ENCODE peak calls at places on chromosomes 3 and 15, in eight cellular contexts. D is stomach, T is HL-60, R is SK-N-SH, Y is GM12878, M is prostate gland, W is transverse colon, J is K562. Z is an unnamed sample.

GRCh38 chr15:42675021-42675420 is 61.9 kb downstream of the CDAN1 start:
- DNase-seq in D (no peak), T (no peak), R (no peak), Y (no peak), M (no peak), W (no peak), J (no peak), Z (no peak)

GRCh38 chr3:169060037-169060436 is 603.5 kb downstream of the MECOM start:
- DNase-seq in D (no peak), T (no peak), R (no peak), Y (no peak), M (no peak), W (no peak), J (no peak), Z (no peak)

GRCh38 chr15:42528970-42529369 is 19.6 kb downstream of the LRRC57 start:
- DNase-seq in D (no peak), T (no peak), R (no peak), Y (no peak), M (no peak), W (no peak), J (no peak), Z (no peak)

GRCh38 chr3:16484216-16484615 is 29.3 kb downstream of the RFTN1 start:
- DNase-seq in D (peak; percentile 40), T (no peak), R (no peak), Y (no peak), M (no peak), W (peak; percentile 42), J (no peak), Z (no peak)

GRCh38 chr3:33787328-33788009 is 11.0 kb upstream of the PDCD6IP start:
- DNase-seq in D (peak; percentile 61), T (peak; percentile 67), R (peak; percentile 64), Y (no peak), M (peak; percentile 79), W (peak; percentile 68), J (peak; percentile 88), Z (no peak)

GRCh38 chr15:75181780-75182179 is 19.9 kb upstream of the C15orf39 start:
- DNase-seq in D (no peak), T (no peak), R (no peak), Y (no peak), M (no peak), W (no peak), J (no peak), Z (no peak)

GRCh38 chr3:184604039-184604955 is 42.7 kb downstream of the EPHB3 start:
- DNase-seq in D (no peak), T (no peak), R (no peak), Y (no peak), M (no peak), W (no peak), J (no peak), Z (no peak)

GRCh38 chr3:160941885-160942494 is 163.2 kb downstream of the B3GALNT1 start:
- DNase-seq in D (peak; percentile 78), T (peak; percentile 62), R (peak; percentile 44), Y (peak; percentile 41), M (peak; percentile 69), W (peak; percentile 76), J (peak; percentile 75), Z (peak; percentile 78)

GRCh38 chr15:82919231-82919886 is 33.2 kb downstream of the HOMER2 start:
- DNase-seq in D (peak; percentile 91), T (no peak), R (no peak), Y (no peak), M (peak; percentile 92), W (peak; percentile 19), J (no peak), Z (peak; percentile 76)

GRCh38 chr3:34296779-34297178 is 498.3 kb downstream of the PDCD6IP start:
- DNase-seq in D (no peak), T (no peak), R (no peak), Y (no peak), M (no peak), W (no peak), J (no peak), Z (no peak)

GRCh38 chr3:105466072-105466471 is 99.4 kb downstream of the ALCAM start:
- DNase-seq in D (no peak), T (no peak), R (no peak), Y (no peak), M (no peak), W (no peak), J (no peak), Z (no peak)

GRCh38 chr3:99570061-99570460 is 68.3 kb upstream of the COL8A1 start:
- DNase-seq in D (no peak), T (no peak), R (no peak), Y (no peak), M (no peak), W (no peak), J (no peak), Z (no peak)

GRCh38 chr15:81419304-81419943 is 45.4 kb upstream of the TMC3 start:
- DNase-seq in D (no peak), T (no peak), R (no peak), Y (no peak), M (no peak), W (no peak), J (peak; percentile 13), Z (no peak)

GRCh38 chr3:195876297-195877031 is 31.9 kb downstream of the TNK2 start:
- DNase-seq in D (peak; percentile 81), T (no peak), R (no peak), Y (no peak), M (no peak), W (peak; percentile 92), J (peak; percentile 96), Z (no peak)

GRCh38 chr15:78387678-78388077 is 47.5 kb downstream of the CRABP1 start:
- DNase-seq in D (no peak), T (no peak), R (no peak), Y (no peak), M (no peak), W (no peak), J (no peak), Z (no peak)

GRCh38 chr15:58267026-58267425 is 128.8 kb downstream of the AQP9 start:
- DNase-seq in D (no peak), T (no peak), R (no peak), Y (no peak), M (no peak), W (no peak), J (no peak), Z (no peak)

GRCh38 chr3:151283907-151284461 is 5.6 kb upstream of the P2RY14 start:
- DNase-seq in D (peak; percentile 66), T (no peak), R (no peak), Y (no peak), M (peak; percentile 38), W (no peak), J (peak; percentile 16), Z (no peak)

GRCh38 chr3:127031046-127031810 is 48.3 kb downstream of the PLXNA1 start:
- DNase-seq in D (no peak), T (no peak), R (no peak), Y (no peak), M (no peak), W (no peak), J (no peak), Z (no peak)

GRCh38 chr3:170815340-170815739 is 54.7 kb downstream of the RPL22L1 start:
- DNase-seq in D (peak; percentile 62), T (no peak), R (no peak), Y (no peak), M (peak; percentile 47), W (peak; percentile 36), J (peak; percentile 88), Z (no peak)

GRCh38 chr3:182925330-182925943 is 54.9 kb downstream of the DCUN1D1 start:
- DNase-seq in D (no peak), T (no peak), R (no peak), Y (peak; percentile 92), M (no peak), W (peak; percentile 12), J (no peak), Z (no peak)

GRCh38 chr3:41026394-41027177 is 172.7 kb upstream of the CTNNB1 start:
- DNase-seq in D (no peak), T (no peak), R (peak; percentile 70), Y (no peak), M (no peak), W (peak; percentile 17), J (peak; percentile 93), Z (no peak)

GRCh38 chr15:100229181-100230163 is 112.3 kb downstream of the ADAMTS17 start:
- DNase-seq in D (no peak), T (no peak), R (no peak), Y (no peak), M (no peak), W (no peak), J (no peak), Z (peak; percentile 55)

GRCh38 chr3:63763156-63763555 is 55.9 kb upstream of the C3orf49 start:
- DNase-seq in D (no peak), T (no peak), R (no peak), Y (no peak), M (no peak), W (no peak), J (no peak), Z (no peak)

GRCh38 chr3:72303926-72304325 is 519.0 kb upstream of the PROK2 start:
- DNase-seq in D (no peak), T (no peak), R (peak; percentile 77), Y (no peak), M (no peak), W (no peak), J (no peak), Z (no peak)
- TF ChIP-seq POLR2AphosphoS5 in D (no peak), T (no peak), R (no peak), Y (no peak), M (no peak), W (no peak), J (no peak), Z (no peak)

GRCh38 chr3:194128202-194128907 is 7.6 kb upstream of the HES1 start:
- DNase-seq in D (no peak), T (no peak), R (no peak), Y (no peak), M (no peak), W (no peak), J (no peak), Z (no peak)
- TF ChIP-seq CTCF in D (no peak), T (no peak), R (no peak), Y (peak; percentile 20), M (no peak), W (no peak), J (no peak), Z (no peak)

GRCh38 chr15:72339777-72340177 is 19.8 kb upstream of the CELF6 start:
- DNase-seq in D (no peak), T (peak; percentile 43), R (peak; percentile 62), Y (no peak), M (no peak), W (no peak), J (peak; percentile 34), Z (no peak)
- TF ChIP-seq POLR2AphosphoS5 in D (peak; percentile 41), T (no peak), R (peak; percentile 23), Y (no peak), M (no peak), W (peak; percentile 71), J (no peak), Z (no peak)

DNA sequence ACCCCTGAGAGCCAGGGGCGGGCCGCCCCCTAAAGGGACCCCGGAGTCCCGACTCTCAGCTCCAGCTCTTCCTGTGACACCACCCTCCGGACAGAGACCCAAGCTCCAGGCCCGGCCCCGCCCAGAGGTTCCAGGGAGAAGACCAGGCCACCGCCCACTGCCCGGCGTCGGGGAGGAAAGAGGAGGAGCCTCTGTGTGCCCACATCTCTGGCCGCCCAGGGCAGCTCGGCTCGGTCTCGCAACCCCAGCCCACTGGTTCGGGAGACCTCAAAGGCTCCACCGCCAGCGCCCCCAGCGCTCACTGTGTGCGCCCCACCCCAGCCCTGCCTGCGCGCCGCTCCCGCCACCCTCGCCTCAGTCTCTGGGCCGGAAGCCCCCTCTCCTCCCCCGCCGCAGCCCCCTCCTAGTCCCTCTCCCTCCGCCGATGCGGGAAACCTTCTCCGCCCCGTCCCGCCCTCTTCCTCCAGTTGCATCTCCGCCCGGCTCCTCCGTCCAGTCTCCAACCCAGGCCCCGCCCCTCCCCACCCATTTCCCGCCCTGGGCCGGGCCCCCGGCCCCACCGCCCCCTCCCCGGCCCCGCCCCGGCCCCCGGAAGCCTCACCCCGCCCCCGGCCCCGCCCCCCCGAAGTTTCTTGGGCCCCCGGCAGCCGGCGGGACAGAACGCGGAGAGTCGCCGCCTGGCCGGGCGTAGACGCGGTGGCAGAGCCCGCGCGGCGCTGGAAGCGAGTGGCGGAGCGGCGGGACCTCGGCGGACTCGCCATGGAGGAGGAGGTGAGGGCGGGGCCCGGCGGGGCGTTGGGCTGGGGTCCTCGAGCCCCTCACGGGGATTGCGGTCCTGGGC is at the start of gene PLEKHO2:
- DNase-seq in D (peak; percentile 93), T (peak; percentile 95), R (peak; percentile 97), Y (peak; percentile 53), M (peak; percentile 97), W (peak; percentile 95), J (peak; percentile 95), Z (peak; percentile 98)
- TF ChIP-seq CTCF in D (no peak), T (no peak), R (peak; percentile 22), Y (peak; percentile 11), M (no peak), W (no peak), J (peak; percentile 39), Z (no peak)